ENCODE peak calls at places on chromosome 15, in four cellular contexts. G, B, J and D are unnamed samples.

GRCh38 chr15:80605591-80606150 is 89.4 kb upstream of the ABHD17C start:
- DNase-seq in G (no peak), J (no peak), B (no peak), D (no peak)

GRCh38 chr15:72236381-72237285 is 5.6 kb upstream of the PKM start:
- DNase-seq in G (no peak), B (no peak), J (no peak), D (no peak)

GRCh38 chr15:52423852-52424251 is 104.8 kb downstream of the MYO5A start:
- DNase-seq in J (no peak), G (no peak), B (no peak), D (no peak)

GRCh38 chr15:84079885-84080777 is 155.4 kb upstream of the GOLGA6L4 start:
- DNase-seq in B (peak), J (peak), G (peak), D (peak)

GRCh38 chr15:66835558-66835878 is 133.5 kb downstream of the SMAD6 start:
- DNase-seq in G (no peak), B (no peak), J (no peak), D (no peak)

GRCh38 chr15:80504931-80505330 is 100.7 kb downstream of the ARNT2 start:
- DNase-seq in B (no peak), G (no peak), J (no peak), D (no peak)

GRCh38 chr15:58918239-58918638 is 15.2 kb downstream of the SLTM start:
- DNase-seq in B (no peak), J (no peak), G (no peak), D (no peak)

GRCh38 chr15:37204698-37205097 is 104.3 kb upstream of the MEIS2 start:
- DNase-seq in B (no peak), G (no peak), J (no peak), D (no peak)

GRCh38 chr15:92638291-92638708 is 17.3 kb downstream of the FAM174B start:
- DNase-seq in B (no peak), J (no peak), G (no peak), D (no peak)

GRCh38 chr15:38377547-38378161 is 76.3 kb upstream of the FAM98B start:
- DNase-seq in B (no peak), G (no peak), J (no peak), D (no peak)

GRCh38 chr15:46636220-46636619 is 1001.4 kb downstream of the SQOR start:
- DNase-seq in G (no peak), B (no peak), J (no peak), D (no peak)

GRCh38 chr15:87033056-87033455 is 953.4 kb downstream of the AGBL1 start:
- DNase-seq in J (no peak), G (no peak), B (no peak), D (no peak)

GRCh38 chr15:41876689-41877088 is 17.2 kb downstream of the SPTBN5 start:
- DNase-seq in G (no peak), B (no peak), J (no peak), D (no peak)

GRCh38 chr15:101145362-101145761 is 106.5 kb downstream of the CHSY1 start:
- DNase-seq in B (no peak), G (no peak), J (no peak), D (no peak)

GRCh38 chr15:60400957-60401356 is 3.2 kb upstream of the ANXA2 start:
- DNase-seq in J (no peak), G (no peak), B (no peak), D (no peak)

GRCh38 chr15:66864086-66864830 is 162.2 kb downstream of the SMAD6 start:
- DNase-seq in B (no peak), J (no peak), G (no peak), D (no peak)

GRCh38 chr15:100807028-100807427 is 72.6 kb upstream of the ALDH1A3 start:
- DNase-seq in G (no peak), J (no peak), B (no peak), D (no peak)

GRCh38 chr15:81492303-81492702 is 118.3 kb upstream of the TMC3 start:
- DNase-seq in G (no peak), B (no peak), J (no peak), D (no peak)

GRCh38 chr15:78024883-78025282 is 52.6 kb downstream of the TBC1D2B start:
- DNase-seq in G (no peak), B (no peak), J (no peak), D (no peak)

GRCh38 chr15:56943398-56943797 is 25.0 kb downstream of the TCF12 start:
- DNase-seq in J (no peak), B (no peak), G (no peak), D (no peak)